ENCODE peak calls at places on chromosomes 5 and 9, in ten cellular contexts. Q is fibroblast of lung, N is SIG-M5, X is HuH-7, D is AG08396, E is HFFc6, B is ACHN, Y is heart right ventricle, K is A549, C is cardiac muscle cell. F is an unnamed sample.

GRCh38 chr9:130979591-130980385 is 29.2 kb upstream of the LAMC3 start:
- DNase-seq in N (no peak), Q (no peak), X (no peak), E (no peak), C (no peak), D (no peak), K (no peak), B (no peak), Y (no peak), F (no peak)

GRCh38 chr5:79800979-79801827 is 111.6 kb downstream of the CMYA5 start:
- DNase-seq in Q (no peak), Y (no peak), E (no peak), X (no peak), B (peak; percentile 18), C (no peak), D (peak; percentile 18), K (no peak), N (no peak), F (no peak)

GRCh38 chr9:7328453-7328852 is 471.1 kb downstream of the DMAC1 start:
- DNase-seq in Q (no peak), B (no peak), D (no peak), Y (no peak), N (no peak), K (no peak), X (peak; percentile 4), E (no peak), C (no peak), F (no peak)

GRCh38 chr9:124708633-124709032 is 62.5 kb downstream of the NR6A1 start:
- DNase-seq in Q (peak; percentile 89), C (peak; percentile 13), N (no peak), E (peak; percentile 94), K (no peak), B (no peak), D (no peak), Y (no peak), X (no peak), F (no peak)

GRCh38 chr5:137822158-137822764 is 45.4 kb upstream of the MYOT start:
- DNase-seq in N (no peak), D (peak; percentile 27), Y (no peak), Q (peak; percentile 36), E (peak; percentile 28), B (peak; percentile 60), C (peak; percentile 59), X (peak; percentile 30), K (peak; percentile 69), F (no peak)

GRCh38 chr5:40720071-40720470 is 35.7 kb downstream of the TTC33 start:
- DNase-seq in Y (no peak), B (no peak), K (no peak), N (no peak), Q (no peak), E (no peak), X (no peak), D (no peak), C (no peak), F (no peak)

GRCh38 chr9:74887981-74888370 is 255 bp upstream of the TRPM6 start:
- DNase-seq in E (no peak), N (no peak), Q (no peak), D (no peak), K (no peak), B (no peak), Y (no peak), C (no peak), X (no peak), F (no peak)

GRCh38 chr5:9160747-9161146 is 385.1 kb downstream of the SEMA5A start:
- DNase-seq in N (no peak), Q (no peak), C (no peak), E (no peak), Y (no peak), D (no peak), B (no peak), X (no peak), K (no peak), F (no peak)

GRCh38 chr5:179166886-179167841 is 107.0 kb downstream of the ZNF354C start:
- DNase-seq in B (no peak), X (peak; percentile 78), Q (peak; percentile 51), C (peak; percentile 60), K (peak; percentile 15), N (no peak), E (no peak), Y (peak; percentile 39), D (peak; percentile 93), F (peak; percentile 36)

GRCh38 chr9:2307480-2307879 is 292.3 kb downstream of the SMARCA2 start:
- DNase-seq in Y (no peak), D (peak; percentile 45), E (peak; percentile 70), Q (peak; percentile 3), K (no peak), X (no peak), C (no peak), N (no peak), B (no peak), F (no peak)

GRCh38 chr5:72238712-72239445 is 81.2 kb downstream of the MRPS27 start:
- DNase-seq in Y (no peak), K (no peak), X (no peak), B (no peak), D (no peak), E (no peak), N (no peak), Q (no peak), C (no peak), F (no peak)

GRCh38 chr9:135885100-135885853 is 22.1 kb downstream of the CAMSAP1 start:
- DNase-seq in Q (peak; percentile 70), N (no peak), K (no peak), X (no peak), D (peak; percentile 41), Y (no peak), C (no peak), B (no peak), E (no peak), F (no peak)

GRCh38 chr9:131254107-131254491 is 22.2 kb downstream of the FAM78A start:
- DNase-seq in Q (no peak), N (peak; percentile 76), K (no peak), C (peak; percentile 88), X (no peak), B (no peak), Y (peak; percentile 71), E (no peak), D (peak; percentile 14), F (no peak)

GRCh38 chr9:136847827-136848392 is 1.3 kb upstream of the PHPT1 start:
- DNase-seq in N (peak; percentile 8), K (peak; percentile 79), Y (peak; percentile 89), Q (peak; percentile 79), X (peak; percentile 82), D (peak; percentile 83), C (peak; percentile 91), B (peak; percentile 81), E (peak; percentile 68), F (peak; percentile 81)

GRCh38 chr9:131657890-131658752 is 81.8 kb downstream of the RAPGEF1 start:
- DNase-seq in Y (no peak), Q (peak; percentile 93), N (peak; percentile 25), K (peak; percentile 64), D (peak; percentile 74), X (no peak), B (peak; percentile 62), E (peak; percentile 84), C (no peak), F (no peak)

F was measured in activated T-helper 2 cell treated with anti-CD3 and anti-CD28 coated beads, Interferon-gamma antibody, Interleukin-2, Interleukin-4, amounts not matched to agents 10 μg/mL and 5 μg/mL and 100 μg/mL, durations not matched to agents 14 hours and 24 hours and 36 hours.